ENCODE peak calls at places on chromosomes 4 and X, in four cellular contexts. D is prostate gland; P is heart right ventricle; M is CD8-positive, alpha-beta memory T cell. O is an unnamed sample. For H3K36me3, the result is how much of the 10 kb centered on the place peaks cover.

GRCh38 chr4:7661066-7661748 is 226.5 kb upstream of the PSAPL1 start:
- DNase-seq in D (no peak), P (no peak), M (no peak), O (no peak)

GRCh38 chrX:107442914-107443527 is 6.4 kb upstream of the FRMPD3 start:
- DNase-seq in D (peak), P (no peak), M (no peak), O (no peak)

GRCh38 chr4:182862921-182863320 is 54.3 kb downstream of the DCTD start:
- DNase-seq in D (peak), P (no peak), M (no peak), O (no peak)

GRCh38 chr4:3437998-3438846 is 3.5 kb upstream of the HGFAC start:
- DNase-seq in D (no peak), P (peak), M (no peak), O (no peak)

GRCh38 chr4:1400191-1400805 is 5.9 kb downstream of the NKX1-1 start:
- DNase-seq in D (no peak), P (no peak), M (no peak), O (no peak)

GRCh38 chrX:39690541-39691415 is 407.0 kb downstream of the BCOR start:
- DNase-seq in D (no peak), P (no peak), M (no peak), O (no peak)

GRCh38 chr4:1218892-1219552 is 29.9 kb downstream of the CTBP1 start:
- DNase-seq in D (no peak), P (no peak), M (no peak), O (no peak)

GRCh38 chr4:177235026-177235425 is 74.6 kb upstream of the NEIL3 start:
- DNase-seq in D (no peak), P (no peak), M (no peak), O (no peak)

GRCh38 chrX:16177260-16177659 is 10.0 kb downstream of the MAGEB17 start:
- DNase-seq in D (no peak), P (no peak), M (no peak), O (no peak)

GRCh38 chr4:86117781-86118302 is 242.0 kb downstream of the MAPK10 start:
- DNase-seq in D (no peak), P (no peak), M (no peak), O (no peak)

GRCh38 chrX:155134255-155134654 is 62.9 kb downstream of the BRCC3 start:
- DNase-seq in D (no peak), P (no peak), M (no peak), O (no peak)

GRCh38 chrX:128457674-128458073 is 405.5 kb upstream of the ACTRT1 start:
- DNase-seq in D (no peak), P (no peak), M (no peak), O (no peak)

GRCh38 chr4:110155632-110156031 is 42.8 kb downstream of the ELOVL6 start:
- DNase-seq in D (no peak), P (no peak), M (no peak), O (no peak)

GRCh38 chr4:40525811-40526598 is 103.7 kb downstream of the RBM47 start:
- DNase-seq in D (peak), P (no peak), M (no peak), O (no peak)

GRCh38 chrX:133350751-133351150 is 64.5 kb downstream of the GPC4 start:
- DNase-seq in D (no peak), P (peak), M (no peak), O (no peak)

DNA sequence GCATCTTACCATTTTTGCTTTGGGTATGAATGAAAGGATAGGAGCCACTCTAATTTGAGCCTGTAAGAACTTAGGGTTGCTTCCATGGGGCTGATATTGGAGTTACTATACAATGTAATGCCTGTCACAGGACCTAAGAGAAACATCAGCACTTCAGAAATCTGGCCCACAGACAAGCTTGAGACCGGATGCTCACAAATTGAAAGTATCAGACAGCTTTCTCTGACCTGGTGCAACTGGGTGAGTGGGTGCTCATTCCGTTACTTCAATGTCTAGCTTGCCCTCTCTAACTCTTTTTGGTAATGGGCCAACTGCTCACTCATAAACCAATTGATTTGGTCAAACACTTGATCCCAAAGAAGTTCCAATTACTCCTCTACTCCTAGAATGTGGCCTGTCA is 62.1 kb downstream of the GPC4 start:
- DNase-seq in D (no peak), P (no peak), M (no peak), O (no peak)
- H3K27ac ChIP-seq in D (no peak), P (no peak), M (no peak), O (no peak)

GRCh38 chr4:186486172-186486571 is 69.2 kb downstream of the MTNR1A start:
- DNase-seq in D (no peak), P (no peak), M (no peak), O (no peak)
- H3K4me3 ChIP-seq in D (no peak), P (no peak), M (no peak), O (no peak)

GRCh38 chrX:2735270-2735669 is 16.6 kb upstream of the XG start:
- DNase-seq in D (no peak), P (no peak), M (no peak), O (no peak)
- H3K36me3 ChIP-seq in D (under half), P (under half), M (under half), O (under half)

DNA sequence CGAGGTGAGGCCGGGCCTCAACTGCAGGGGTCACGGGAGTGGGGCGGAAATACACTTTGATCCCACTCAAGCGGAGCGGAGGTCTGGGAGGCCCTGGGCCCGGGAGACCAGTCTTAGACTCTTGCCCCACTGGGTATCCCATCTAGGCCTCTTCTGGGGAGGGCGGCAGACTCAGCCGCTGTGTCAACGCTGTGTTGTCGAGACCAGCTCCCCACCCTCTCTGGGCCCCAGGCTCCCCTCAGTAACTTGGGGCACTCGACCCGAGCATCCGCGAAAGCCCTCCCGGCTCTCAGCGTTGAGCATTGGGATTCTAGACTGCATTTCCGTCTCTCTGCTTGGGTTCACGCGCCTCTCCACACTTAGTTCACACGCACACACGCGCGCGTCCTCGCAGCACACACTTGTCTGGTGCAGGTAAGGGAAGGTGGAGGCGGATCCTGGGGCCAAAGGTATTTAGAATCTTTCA is 1.7 kb downstream of the NKX3-2 start:
- DNase-seq in D (no peak), P (no peak), M (no peak), O (no peak)
- H3K27ac ChIP-seq in D (no peak), P (no peak), M (no peak), O (no peak)

DNA sequence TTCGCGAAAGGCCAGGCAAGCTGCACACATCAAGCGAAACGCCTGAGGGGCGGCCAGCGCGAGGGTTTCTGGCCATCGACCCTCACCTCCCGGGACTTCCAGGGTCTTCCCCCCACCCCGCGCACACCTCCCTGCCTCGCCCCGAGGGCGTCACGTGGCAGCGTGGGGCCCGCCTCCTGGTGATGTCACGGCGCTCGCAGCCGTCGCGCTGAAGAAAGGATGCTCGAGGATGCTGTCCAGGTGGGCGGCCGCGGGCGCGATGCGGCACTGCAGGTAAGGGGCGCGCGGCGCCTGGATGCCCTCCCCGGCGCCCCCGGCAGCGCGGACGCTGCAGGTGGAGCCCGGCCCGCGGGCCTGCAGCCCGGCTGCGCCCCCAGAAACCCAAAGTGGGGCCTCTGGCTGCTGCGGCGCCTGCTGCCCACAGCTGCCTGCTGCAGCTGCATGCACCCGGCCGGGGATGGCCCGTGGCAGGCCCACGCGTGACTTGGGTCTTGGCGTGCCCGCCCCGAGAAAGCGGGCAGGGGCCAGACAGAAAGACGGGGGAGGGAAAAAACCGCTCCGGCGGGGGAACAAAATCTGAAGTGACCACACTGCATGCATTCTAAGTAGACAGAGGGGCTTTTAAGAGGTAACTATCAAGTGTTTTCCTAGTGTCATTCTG is 1.6 kb downstream of the CLCN4 start:
- DNase-seq in D (no peak), P (peak), M (no peak), O (no peak)
- H3K4me3 ChIP-seq in D (no peak), P (peak), M (no peak), O (no peak)

GRCh38 chr4:118759481-118759880 is 74.3 kb downstream of the METTL14 start:
- DNase-seq in D (no peak), P (no peak), M (no peak), O (no peak)

GRCh38 chr4:118761387-118762016 is 74.4 kb downstream of the SEC24D start:
- DNase-seq in D (no peak), P (no peak), M (no peak), O (no peak)

GRCh38 chr4:118760493-118760892 is 75.3 kb downstream of the METTL14 start:
- DNase-seq in D (no peak), P (no peak), M (no peak), O (no peak)

GRCh38 chr4:118758293-118758692 is 73.1 kb downstream of the METTL14 start:
- DNase-seq in D (no peak), P (no peak), M (no peak), O (no peak)

DNA sequence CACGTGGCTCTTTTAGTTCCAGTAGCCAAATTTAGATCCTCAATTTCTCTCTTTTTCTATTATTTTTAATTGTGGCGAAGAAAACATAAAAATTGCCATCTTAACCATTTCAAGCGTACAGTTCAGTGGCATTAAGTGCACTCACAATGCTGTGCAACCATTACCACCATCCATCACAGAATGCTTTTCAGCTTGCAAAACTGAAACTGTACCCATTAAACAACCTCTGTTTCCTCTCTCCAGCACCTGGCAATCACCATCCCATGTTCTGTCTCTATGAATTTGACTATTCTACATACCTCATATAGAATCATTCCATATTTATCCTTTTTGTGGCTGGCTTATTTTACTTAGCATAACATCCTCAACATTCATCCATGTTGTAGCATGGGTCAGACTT is 74.9 kb downstream of the METTL14 start:
- DNase-seq in D (no peak), P (no peak), M (no peak), O (no peak)
- H3K36me3 ChIP-seq in D (under half), P (under half), M (under half), O (under half)

GRCh38 chrX:130097507-130098201 is 12.6 kb downstream of the ELF4 start:
- DNase-seq in D (no peak), P (peak), M (peak), O (peak)
- H3K27ac ChIP-seq in D (no peak), P (no peak), M (peak), O (peak)

O was measured in CD4-positive, alpha-beta memory T cell.